ENCODE peak calls at places on chromosomes 12 and 14, in seven cellular contexts. Q, Z, K, G, V, T and N are unnamed samples.

GRCh38 chr14:64654072-64654899 is 49.9 kb upstream of the PLEKHG3 start:
- DNase-seq in Q (peak), Z (no peak), K (no peak), G (no peak), V (no peak), T (peak), N (peak)

GRCh38 chr14:91164676-91165075 is 50.8 kb downstream of the DGLUCY start:
- DNase-seq in Q (no peak), Z (no peak), K (no peak), G (no peak), V (no peak), T (no peak), N (no peak)

GRCh38 chr12:120687570-120688289 is 781 bp downstream of the MLEC start:
- DNase-seq in Q (no peak), Z (no peak), K (no peak), G (no peak), V (no peak), T (no peak), N (peak)

GRCh38 chr12:47251919-47252318 is 172.2 kb upstream of the AMIGO2 start:
- DNase-seq in Q (no peak), Z (no peak), K (no peak), G (no peak), V (no peak), T (no peak), N (no peak)

GRCh38 chr12:6376079-6376941 is 947 bp upstream of the SCNN1A start:
- DNase-seq in Q (peak), Z (no peak), K (no peak), G (peak), V (no peak), T (no peak), N (peak)

GRCh38 chr14:65074449-65075155 is 27.7 kb downstream of the MAX start:
- DNase-seq in Q (no peak), Z (no peak), K (no peak), G (no peak), V (no peak), T (no peak), N (peak)

GRCh38 chr12:131893605-131894312 is 663 bp upstream of the ULK1 start:
- DNase-seq in Q (no peak), Z (no peak), K (no peak), G (no peak), V (no peak), T (no peak), N (no peak)

GRCh38 chr14:74207943-74208342 is 31.3 kb upstream of the VSX2 start:
- DNase-seq in Q (peak), Z (no peak), K (no peak), G (no peak), V (no peak), T (no peak), N (peak)

GRCh38 chr14:55814873-55815272 is 234.9 kb downstream of the KTN1 start:
- DNase-seq in Q (no peak), Z (no peak), K (no peak), G (no peak), V (no peak), T (no peak), N (peak)

GRCh38 chr12:120321382-120322202 is 6.0 kb downstream of the PLA2G1B start:
- DNase-seq in Q (peak), Z (no peak), K (no peak), G (peak), V (no peak), T (no peak), N (no peak)

GRCh38 chr14:69612014-69612758 is 790 bp downstream of the SUSD6 start:
- DNase-seq in Q (no peak), Z (no peak), K (peak), G (peak), V (peak), T (no peak), N (peak)

GRCh38 chr12:49959570-49960473 is 1.9 kb upstream of the AQP5 start:
- DNase-seq in Q (no peak), Z (peak), K (no peak), G (peak), V (no peak), T (no peak), N (peak)

GRCh38 chr14:41498959-41499358 is 107.7 kb upstream of the LRFN5 start:
- DNase-seq in Q (no peak), Z (no peak), K (no peak), G (no peak), V (no peak), T (no peak), N (no peak)

GRCh38 chr12:115687094-115687493 is 590.4 kb downstream of the MED13L start:
- DNase-seq in Q (peak), Z (no peak), K (no peak), G (no peak), V (no peak), T (no peak), N (no peak)

GRCh38 chr14:75979071-75979571 is 2.7 kb downstream of the TGFB3 start:
- DNase-seq in Q (no peak), Z (no peak), K (no peak), G (no peak), V (no peak), T (no peak), N (peak)

GRCh38 chr12:89243786-89244185 is 108.5 kb downstream of the DUSP6 start:
- DNase-seq in Q (no peak), Z (no peak), K (no peak), G (no peak), V (no peak), T (no peak), N (peak)

GRCh38 chr14:69043598-69044267 is 64.6 kb upstream of the ACTN1 start:
- DNase-seq in Q (no peak), Z (no peak), K (no peak), G (peak), V (no peak), T (peak), N (peak)

GRCh38 chr12:87676726-87677125 is 352.5 kb downstream of the C12orf50 start:
- DNase-seq in Q (no peak), Z (no peak), K (no peak), G (no peak), V (no peak), T (no peak), N (no peak)

GRCh38 chr12:32125455-32126084 is 18.9 kb downstream of the BICD1 start:
- DNase-seq in Q (no peak), Z (no peak), K (no peak), G (no peak), V (no peak), T (no peak), N (no peak)